ENCODE peak calls at places on chromosomes 1 and 21, in six cellular contexts. F, U, G, D, N and Y are unnamed samples.

GRCh38 chr1:44024903-44025525 is 6.2 kb downstream of the SLC6A9 start:
- DNase-seq in F (no peak), U (no peak), G (no peak), D (no peak), N (no peak), Y (no peak)

GRCh38 chr1:21756393-21757089 is 26.4 kb downstream of the USP48 start:
- DNase-seq in F (no peak), U (no peak), G (no peak), D (no peak), N (no peak), Y (no peak)

GRCh38 chr1:67434491-67434890 is 4.3 kb upstream of the SERBP1 start:
- DNase-seq in F (no peak), U (no peak), G (no peak), D (no peak), N (no peak), Y (no peak)

GRCh38 chr1:216462061-216462775 is 39.0 kb upstream of the USH2A start:
- DNase-seq in F (no peak), U (no peak), G (no peak), D (no peak), N (no peak), Y (no peak)

GRCh38 chr1:179814513-179814838 is 63.1 kb downstream of the TOR1AIP2 start:
- DNase-seq in F (no peak), U (no peak), G (no peak), D (no peak), N (no peak), Y (no peak)

GRCh38 chr1:65457868-65458267 is 37.4 kb downstream of the LEPR start:
- DNase-seq in F (no peak), U (no peak), G (no peak), D (no peak), N (no peak), Y (no peak)

GRCh38 chr21:34795152-34796141 is 126.7 kb downstream of the CLIC6 start:
- DNase-seq in F (no peak), U (no peak), G (peak), D (no peak), N (no peak), Y (no peak)

GRCh38 chr1:166905930-166906329 is 29.9 kb upstream of the TADA1 start:
- DNase-seq in F (no peak), U (no peak), G (no peak), D (no peak), N (no peak), Y (no peak)

GRCh38 chr1:11568687-11569086 is 85.5 kb downstream of the FBXO2 start:
- DNase-seq in F (no peak), U (no peak), G (no peak), D (no peak), N (no peak), Y (no peak)

GRCh38 chr1:100794719-100795645 is 75.4 kb downstream of the VCAM1 start:
- DNase-seq in F (no peak), U (no peak), G (no peak), D (no peak), N (no peak), Y (no peak)

GRCh38 chr1:227315500-227316346 is 2.6 kb downstream of the CDC42BPA start:
- DNase-seq in F (no peak), U (no peak), G (peak), D (no peak), N (no peak), Y (no peak)

GRCh38 chr21:15682182-15682895 is 47.4 kb upstream of the USP25 start:
- DNase-seq in F (no peak), U (no peak), G (no peak), D (no peak), N (no peak), Y (no peak)

GRCh38 chr1:155598842-155599331 is 11.1 kb upstream of the MSTO1 start:
- DNase-seq in F (no peak), U (no peak), G (no peak), D (no peak), N (no peak), Y (no peak)

GRCh38 chr1:205365945-205366463 is 9.3 kb upstream of the KLHDC8A start:
- DNase-seq in F (no peak), U (no peak), G (peak), D (no peak), N (no peak), Y (no peak)

GRCh38 chr1:165387956-165388355 is 31.4 kb upstream of the LMX1A start:
- DNase-seq in F (no peak), U (no peak), G (no peak), D (no peak), N (no peak), Y (no peak)

GRCh38 chr1:218459878-218460277 is 114.7 kb downstream of the TGFB2 start:
- DNase-seq in F (no peak), U (no peak), G (peak), D (no peak), N (no peak), Y (no peak)